ENCODE peak calls at places on chromosomes 6 and 20, in eight cellular contexts. One of them, this sample, is unnamed.
A peak's percentile ranks its signal among the peaks of the same experiment; 100 is the strongest.

GRCh38 chr20:17498181-17498580 is 33.0 kb downstream of the BFSP1 start:
- DNase-seq in ELR: peak; percentile 20
- DNase-seq in lung: no peak
- DNase-seq in G401: no peak
- DNase-seq in heart left ventricle: no peak
- DNase-seq in endothelial cell: no peak
- DNase-seq in HTR-8/SVneo: no peak
- DNase-seq in choroid plexus epithelial cell: no peak
- DNase-seq in this sample: no peak

GRCh38 chr20:50675671-50676376 is 15.5 kb downstream of the RIPOR3 start:
- DNase-seq in heart left ventricle: no peak
- DNase-seq in HTR-8/SVneo: peak; percentile 75
- DNase-seq in lung: no peak
- DNase-seq in choroid plexus epithelial cell: peak; percentile 65
- DNase-seq in G401: no peak
- DNase-seq in ELR: peak; percentile 35
- DNase-seq in endothelial cell: no peak
- DNase-seq in this sample: no peak

GRCh38 chr6:89458720-89459119 is 25.8 kb downstream of the ANKRD6 start:
- DNase-seq in heart left ventricle: no peak
- DNase-seq in endothelial cell: no peak
- DNase-seq in choroid plexus epithelial cell: no peak
- DNase-seq in lung: no peak
- DNase-seq in ELR: no peak
- DNase-seq in G401: no peak
- DNase-seq in HTR-8/SVneo: no peak
- DNase-seq in this sample: no peak

GRCh38 chr6:45710304-45710821 is 305.3 kb downstream of the CLIC5 start:
- DNase-seq in endothelial cell: no peak
- DNase-seq in G401: no peak
- DNase-seq in choroid plexus epithelial cell: peak; percentile 54
- DNase-seq in heart left ventricle: no peak
- DNase-seq in ELR: peak; percentile 50
- DNase-seq in lung: no peak
- DNase-seq in HTR-8/SVneo: no peak
- DNase-seq in this sample: peak; percentile 55

GRCh38 chr6:125846292-125847024 is 55.7 kb downstream of the NCOA7 start:
- DNase-seq in HTR-8/SVneo: no peak
- DNase-seq in choroid plexus epithelial cell: no peak
- DNase-seq in lung: no peak
- DNase-seq in endothelial cell: no peak
- DNase-seq in ELR: no peak
- DNase-seq in heart left ventricle: no peak
- DNase-seq in G401: no peak
- DNase-seq in this sample: no peak

GRCh38 chr6:111691345-111692225 is 85.9 kb upstream of the TRAF3IP2 start:
- DNase-seq in heart left ventricle: no peak
- DNase-seq in G401: no peak
- DNase-seq in choroid plexus epithelial cell: peak; percentile 47
- DNase-seq in HTR-8/SVneo: no peak
- DNase-seq in lung: no peak
- DNase-seq in endothelial cell: no peak
- DNase-seq in ELR: no peak
- DNase-seq in this sample: no peak

GRCh38 chr6:126570507-126570906 is 230.6 kb downstream of the CENPW start:
- DNase-seq in HTR-8/SVneo: no peak
- DNase-seq in lung: no peak
- DNase-seq in ELR: no peak
- DNase-seq in choroid plexus epithelial cell: no peak
- DNase-seq in endothelial cell: no peak
- DNase-seq in G401: no peak
- DNase-seq in heart left ventricle: no peak
- DNase-seq in this sample: no peak

GRCh38 chr6:34508425-34508824 is 42.5 kb downstream of the PACSIN1 start:
- DNase-seq in lung: no peak
- DNase-seq in endothelial cell: no peak
- DNase-seq in heart left ventricle: no peak
- DNase-seq in HTR-8/SVneo: no peak
- DNase-seq in ELR: peak; percentile 36
- DNase-seq in choroid plexus epithelial cell: no peak
- DNase-seq in G401: no peak
- DNase-seq in this sample: no peak

GRCh38 chr6:30806581-30807183 is 62.3 kb upstream of the IER3 start:
- DNase-seq in endothelial cell: no peak
- DNase-seq in ELR: no peak
- DNase-seq in heart left ventricle: no peak
- DNase-seq in lung: no peak
- DNase-seq in HTR-8/SVneo: no peak
- DNase-seq in choroid plexus epithelial cell: no peak
- DNase-seq in G401: no peak
- DNase-seq in this sample: no peak

GRCh38 chr6:107493158-107494057 is 3.5 kb downstream of the SOBP start:
- DNase-seq in endothelial cell: no peak
- DNase-seq in HTR-8/SVneo: no peak
- DNase-seq in heart left ventricle: peak; percentile 17
- DNase-seq in lung: no peak
- DNase-seq in G401: peak; percentile 48
- DNase-seq in choroid plexus epithelial cell: peak; percentile 51
- DNase-seq in ELR: peak; percentile 41
- DNase-seq in this sample: no peak

GRCh38 chr20:15045246-15045645 is 707.8 kb upstream of the FLRT3 start:
- DNase-seq in G401: no peak
- DNase-seq in endothelial cell: no peak
- DNase-seq in HTR-8/SVneo: no peak
- DNase-seq in lung: peak; percentile 40
- DNase-seq in choroid plexus epithelial cell: peak; percentile 90
- DNase-seq in heart left ventricle: no peak
- DNase-seq in ELR: no peak
- DNase-seq in this sample: no peak

GRCh38 chr6:57284056-57284455 is 33.4 kb upstream of the PRIM2 start:
- DNase-seq in HTR-8/SVneo: no peak
- DNase-seq in lung: no peak
- DNase-seq in choroid plexus epithelial cell: peak; percentile 13
- DNase-seq in ELR: no peak
- DNase-seq in endothelial cell: no peak
- DNase-seq in G401: no peak
- DNase-seq in heart left ventricle: no peak
- DNase-seq in this sample: no peak

GRCh38 chr20:42996141-42996540 is 193.6 kb downstream of the PTPRT start:
- DNase-seq in heart left ventricle: no peak
- DNase-seq in choroid plexus epithelial cell: no peak
- DNase-seq in endothelial cell: no peak
- DNase-seq in lung: no peak
- DNase-seq in ELR: no peak
- DNase-seq in HTR-8/SVneo: no peak
- DNase-seq in G401: no peak
- DNase-seq in this sample: no peak

GRCh38 chr6:55963301-55963700 is 87.9 kb upstream of the BMP5 start:
- DNase-seq in endothelial cell: no peak
- DNase-seq in lung: no peak
- DNase-seq in ELR: peak; percentile 40
- DNase-seq in heart left ventricle: no peak
- DNase-seq in choroid plexus epithelial cell: peak; percentile 45
- DNase-seq in G401: no peak
- DNase-seq in HTR-8/SVneo: no peak
- DNase-seq in this sample: no peak

This sample was measured in GM20000.